ENCODE peak calls at places on chromosomes 11 and 22, in seven cellular contexts. E, G, N, Y, V, S and I are unnamed samples. For H3K4me1, the result is how much of the 10 kb centered on the place peaks cover.

GRCh38 chr22:37544955-37545702 is 15.2 kb upstream of the CDC42EP1 start:
- DNase-seq in E (peak), G (peak), N (no peak), Y (peak), V (peak), S (peak), I (peak)

GRCh38 chr11:74449369-74449931 is 17.9 kb downstream of the KCNE3 start:
- DNase-seq in E (peak), G (peak), N (no peak), Y (peak), V (peak), S (no peak), I (peak)

GRCh38 chr22:47128216-47129215 is 366.1 kb downstream of the TBC1D22A start:
- DNase-seq in E (no peak), G (no peak), N (no peak), Y (no peak), V (no peak), S (no peak), I (no peak)

GRCh38 chr11:14418801-14419417 is 59.9 kb upstream of the RRAS2 start:
- DNase-seq in E (peak), G (no peak), N (no peak), Y (peak), V (no peak), S (no peak), I (no peak)

GRCh38 chr22:30968015-30968923 is at the start of gene MORC2:
- DNase-seq in E (no peak), G (peak), N (peak), Y (peak), V (peak), S (peak), I (peak)

GRCh38 chr11:96127596-96127959 is 203.7 kb upstream of the MTMR2 start:
- DNase-seq in E (peak), G (no peak), N (no peak), Y (no peak), V (no peak), S (no peak), I (no peak)

GRCh38 chr22:22210375-22210774 is 34.2 kb upstream of the VPREB1 start:
- DNase-seq in E (no peak), G (peak), N (no peak), Y (no peak), V (no peak), S (no peak), I (no peak)

GRCh38 chr11:112822478-112823274 is 138.5 kb upstream of the NCAM1 start:
- DNase-seq in E (peak), G (peak), N (no peak), Y (no peak), V (no peak), S (no peak), I (no peak)

GRCh38 chr11:95567685-95568084 is 221.9 kb downstream of the FAM76B start:
- DNase-seq in E (no peak), G (peak), N (no peak), Y (no peak), V (no peak), S (no peak), I (no peak)

GRCh38 chr11:75896843-75897419 is 81.9 kb downstream of the UVRAG start:
- DNase-seq in E (no peak), G (peak), N (no peak), Y (no peak), V (no peak), S (no peak), I (no peak)

GRCh38 chr11:1561955-1562354 is 10.1 kb downstream of the DUSP8 start:
- DNase-seq in E (no peak), G (no peak), N (no peak), Y (no peak), V (no peak), S (no peak), I (no peak)
- H3K4me1 ChIP-seq in E (under half), G (under half), N (under half), Y (under half), V (under half), S (under half), I (under half)

GRCh38 chr11:79263001-79263400 is 177.8 kb downstream of the TENM4 start:
- DNase-seq in E (no peak), G (no peak), N (no peak), Y (no peak), V (peak), S (no peak), I (no peak)

GRCh38 chr11:79262221-79262620 is 178.6 kb downstream of the TENM4 start:
- DNase-seq in E (no peak), G (peak), N (no peak), Y (no peak), V (no peak), S (no peak), I (no peak)

GRCh38 chr11:79255965-79256364 is 184.9 kb downstream of the TENM4 start:
- DNase-seq in E (no peak), G (no peak), N (no peak), Y (no peak), V (no peak), S (no peak), I (no peak)

GRCh38 chr11:79258606-79259005 is 182.2 kb downstream of the TENM4 start:
- DNase-seq in E (no peak), G (no peak), N (no peak), Y (no peak), V (no peak), S (no peak), I (no peak)

GRCh38 chr11:79259800-79260199 is 181.0 kb downstream of the TENM4 start:
- DNase-seq in E (no peak), G (peak), N (no peak), Y (no peak), V (no peak), S (no peak), I (no peak)
- TF ChIP-seq CTCF in E (peak), G (peak), N (no peak), Y (no peak), V (no peak), S (no peak), I (no peak)

GRCh38 chr11:35174666-35175065 is 35.7 kb downstream of the CD44 start:
- DNase-seq in E (no peak), G (peak), N (no peak), Y (no peak), V (no peak), S (no peak), I (no peak)

GRCh38 chr11:35170503-35170902 is 31.5 kb downstream of the CD44 start:
- DNase-seq in E (no peak), G (no peak), N (no peak), Y (no peak), V (no peak), S (no peak), I (no peak)

GRCh38 chr11:35173620-35174278 is 34.8 kb downstream of the CD44 start:
- DNase-seq in E (no peak), G (no peak), N (no peak), Y (no peak), V (no peak), S (no peak), I (no peak)

GRCh38 chr11:35171226-35171625 is 32.3 kb downstream of the CD44 start:
- DNase-seq in E (no peak), G (no peak), N (no peak), Y (no peak), V (no peak), S (no peak), I (no peak)

DNA sequence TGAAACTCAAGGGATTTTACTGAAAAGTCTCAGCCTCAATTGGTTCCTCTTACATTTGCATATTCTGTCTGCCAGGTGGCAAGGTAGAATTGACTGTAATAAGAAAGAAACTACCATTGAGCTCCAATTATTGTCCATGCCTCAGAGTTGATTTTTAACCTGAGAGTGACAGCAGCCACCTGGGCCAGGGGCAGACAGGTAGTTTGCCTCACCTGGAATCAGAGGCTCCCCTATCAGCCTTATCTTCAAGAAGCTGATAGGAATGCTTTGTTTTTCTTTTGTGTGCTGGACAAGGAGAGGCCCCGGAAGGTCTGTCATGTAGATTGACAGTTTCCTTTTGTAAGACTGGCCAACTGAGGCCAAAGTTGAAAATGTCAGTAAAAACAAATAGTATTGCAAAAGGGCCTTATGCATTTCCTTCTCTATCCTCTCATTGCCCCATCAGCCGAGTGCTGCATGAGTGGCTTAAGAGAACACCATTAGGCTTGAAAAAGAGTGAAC is 34.1 kb downstream of the CD44 start:
- DNase-seq in E (no peak), G (peak), N (no peak), Y (peak), V (no peak), S (peak), I (peak)
- H3K4me1 ChIP-seq in E (under half), G (under half), N (under half), Y (under half), V (under half), S (half or more), I (under half)

DNA sequence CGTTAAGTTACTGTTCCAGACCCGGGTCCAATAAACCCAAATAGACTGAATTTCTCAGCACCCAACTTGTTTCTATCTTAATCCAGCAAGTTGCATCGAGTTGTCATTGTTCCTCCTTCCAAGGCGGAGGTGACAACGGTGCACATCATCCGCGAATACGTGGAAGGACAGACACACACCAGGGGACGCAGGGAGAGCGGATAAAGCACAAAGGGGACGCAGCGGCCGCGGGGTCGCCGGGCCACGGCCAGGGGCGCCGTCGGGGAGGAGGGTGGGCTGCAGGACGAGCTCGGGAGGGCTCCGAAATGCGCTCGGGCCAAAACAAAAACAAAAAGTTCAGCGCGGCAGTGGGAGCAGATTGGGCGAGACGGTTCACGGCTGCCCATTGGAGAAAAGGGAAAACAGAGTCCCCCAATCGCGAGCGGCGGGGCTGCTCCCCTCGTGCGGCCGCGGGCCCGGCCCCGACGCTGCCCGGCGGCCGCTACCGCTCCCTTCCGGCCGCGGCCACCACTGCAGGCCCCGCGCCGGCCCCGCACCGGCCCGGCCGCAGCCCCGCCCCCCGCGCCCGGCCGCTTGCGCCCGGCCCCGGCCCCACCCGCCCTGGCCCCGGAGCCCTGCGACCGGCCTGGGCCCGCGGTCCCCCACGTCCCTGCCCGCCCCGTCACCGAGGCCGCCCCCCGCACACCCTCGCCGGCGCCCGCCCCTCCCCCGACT is 518 bp downstream of the KMT5B start:
- DNase-seq in E (peak), G (peak), N (no peak), Y (peak), V (peak), S (peak), I (peak)
- TF ChIP-seq CTCF in E (peak), G (no peak), N (no peak), Y (no peak), V (no peak), S (peak), I (no peak)

DNA sequence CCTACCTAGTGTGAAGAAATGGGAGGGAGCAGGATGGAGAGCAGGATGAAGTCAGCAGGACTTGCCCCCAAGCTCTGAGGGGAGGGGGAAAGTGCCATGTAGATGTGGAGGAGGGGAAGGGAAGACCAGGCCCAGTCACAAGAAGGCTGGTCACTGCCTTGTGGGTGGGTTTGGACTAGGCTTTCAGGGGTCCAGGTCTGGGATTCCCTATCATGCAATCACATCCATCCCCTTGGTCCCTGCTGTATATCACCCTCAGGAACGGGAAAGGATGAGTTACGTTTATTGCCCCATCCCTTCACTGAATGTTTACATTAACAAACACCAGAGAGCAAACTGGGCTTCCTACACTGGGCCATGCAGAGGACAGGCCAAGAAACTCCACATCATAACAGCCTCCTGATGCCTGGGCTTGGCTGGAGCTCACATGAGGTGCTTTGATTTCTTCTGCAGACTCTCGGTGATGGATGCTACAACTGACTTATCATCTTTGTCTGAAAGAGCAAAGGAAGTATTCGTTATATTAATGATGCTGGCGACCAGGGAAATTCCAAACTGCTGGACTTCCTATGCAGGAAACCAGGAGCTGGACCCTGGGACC is 5.6 kb downstream of the TMEM86A start:
- DNase-seq in E (no peak), G (no peak), N (no peak), Y (no peak), V (peak), S (no peak), I (no peak)
- H3K4me1 ChIP-seq in E (under half), G (under half), N (under half), Y (under half), V (under half), S (under half), I (under half)

GRCh38 chr22:45397806-45398205 is 15.6 kb downstream of the SMC1B start:
- DNase-seq in E (no peak), G (no peak), N (no peak), Y (no peak), V (no peak), S (no peak), I (no peak)
- TF ChIP-seq CTCF in E (peak), G (peak), N (no peak), Y (no peak), V (no peak), S (no peak), I (no peak)

DNA sequence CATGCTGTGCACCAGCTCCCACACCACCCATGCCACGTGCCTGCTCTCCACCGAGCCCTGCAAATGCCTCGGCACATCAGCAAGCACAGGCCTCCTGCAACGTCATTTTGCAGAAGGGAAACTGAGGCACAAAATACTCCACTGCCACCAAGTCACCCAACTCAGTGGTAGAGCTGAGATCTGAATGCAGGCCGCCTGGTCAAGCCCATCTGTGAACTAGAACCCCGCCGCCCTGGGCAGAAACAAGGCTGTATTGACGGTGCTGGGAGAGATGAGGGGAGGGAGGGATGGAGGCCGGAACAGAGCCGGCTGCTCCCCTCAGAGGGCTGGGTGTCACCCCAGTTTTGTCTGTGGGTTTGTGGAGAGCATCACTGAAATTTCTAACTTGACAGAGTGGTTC is 81.4 kb downstream of the CDKN1C start:
- DNase-seq in E (no peak), G (no peak), N (no peak), Y (peak), V (no peak), S (peak), I (no peak)
- H3K4me1 ChIP-seq in E (under half), G (under half), N (under half), Y (under half), V (under half), S (under half), I (under half)

DNA sequence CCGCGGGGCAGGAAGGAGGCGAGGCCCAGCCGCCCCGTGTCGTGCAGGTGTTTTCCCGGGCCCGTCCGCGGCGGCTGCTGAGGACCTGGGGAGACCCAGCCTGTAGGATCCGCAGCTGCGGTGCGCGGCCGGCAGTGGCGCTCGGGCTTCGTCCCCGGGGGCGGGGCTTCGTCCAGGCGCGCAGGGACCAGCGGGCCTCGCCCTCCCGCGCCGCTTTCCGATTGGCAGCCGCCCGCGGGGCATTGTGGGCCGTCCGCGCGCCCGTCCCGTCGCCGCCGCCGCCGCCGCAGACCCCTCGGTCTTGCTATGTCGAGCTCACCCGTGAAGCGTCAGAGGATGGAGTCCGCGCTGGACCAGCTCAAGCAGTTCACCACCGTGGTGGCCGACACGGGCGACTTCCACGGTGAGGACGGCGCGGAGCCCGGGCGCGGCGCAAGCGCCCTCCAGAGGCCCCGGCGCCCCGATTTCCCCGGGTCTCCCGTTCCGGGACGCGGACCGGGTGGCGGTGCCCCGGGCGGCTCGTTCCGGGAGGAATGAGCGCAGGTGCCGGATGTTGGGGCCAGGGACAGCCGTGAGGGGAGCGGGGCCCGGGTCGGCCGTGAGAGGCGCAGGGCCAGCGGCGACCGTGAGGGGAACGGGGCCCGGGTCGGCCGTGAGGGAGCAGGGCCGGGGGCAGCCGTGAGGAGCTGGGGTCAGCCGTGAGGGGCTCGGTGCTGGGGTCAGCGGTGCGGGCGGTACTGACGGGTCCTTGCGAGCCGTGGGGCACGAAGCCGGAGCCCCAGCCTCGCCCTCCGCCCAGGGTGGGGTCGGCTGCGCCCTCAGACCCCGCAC is at the start of gene TALDO1:
- DNase-seq in E (peak), G (peak), N (peak), Y (peak), V (peak), S (peak), I (peak)
- TF ChIP-seq CTCF in E (no peak), G (peak), N (no peak), Y (no peak), V (no peak), S (peak), I (no peak)